ENCODE peak calls at places on chromosomes 1 and 21, in six cellular contexts. One of them, this sample, is unnamed.

GRCh38 chr1:147567594-147568381 is 26.5 kb downstream of the BCL9 start:
- DNase-seq in upper lobe of left lung: no peak
- DNase-seq in stomach: peak; percentile 71
- DNase-seq in esophagus muscularis mucosa: no peak
- DNase-seq in K562: no peak
- DNase-seq in GM23338: peak; percentile 86
- DNase-seq in this sample: peak; percentile 25

GRCh38 chr1:155744711-155745283 is 55.9 kb downstream of the DAP3 start:
- DNase-seq in K562: no peak
- DNase-seq in stomach: no peak
- DNase-seq in esophagus muscularis mucosa: no peak
- DNase-seq in upper lobe of left lung: no peak
- DNase-seq in GM23338: no peak
- DNase-seq in this sample: no peak

GRCh38 chr1:17272641-17273040 is 23.7 kb downstream of the PADI3 start:
- DNase-seq in esophagus muscularis mucosa: no peak
- DNase-seq in GM23338: no peak
- DNase-seq in upper lobe of left lung: no peak
- DNase-seq in stomach: no peak
- DNase-seq in K562: no peak
- DNase-seq in this sample: peak; percentile 76

GRCh38 chr21:41631564-41632461 is 123.9 kb upstream of the TMPRSS2 start:
- DNase-seq in esophagus muscularis mucosa: no peak
- DNase-seq in K562: no peak
- DNase-seq in upper lobe of left lung: no peak
- DNase-seq in GM23338: no peak
- DNase-seq in stomach: peak; percentile 70
- DNase-seq in this sample: peak; percentile 83

GRCh38 chr21:25171438-25171837 is 435.8 kb downstream of the MRPL39 start:
- DNase-seq in K562: no peak
- DNase-seq in GM23338: no peak
- DNase-seq in upper lobe of left lung: no peak
- DNase-seq in stomach: no peak
- DNase-seq in esophagus muscularis mucosa: no peak
- DNase-seq in this sample: no peak

GRCh38 chr1:83704350-83704749 is 294.6 kb downstream of the TTLL7 start:
- DNase-seq in upper lobe of left lung: no peak
- DNase-seq in K562: no peak
- DNase-seq in stomach: no peak
- DNase-seq in esophagus muscularis mucosa: no peak
- DNase-seq in GM23338: peak; percentile 58
- DNase-seq in this sample: no peak

GRCh38 chr21:38859852-38860251 is 54.1 kb downstream of the ETS2 start:
- DNase-seq in stomach: no peak
- DNase-seq in K562: no peak
- DNase-seq in GM23338: no peak
- DNase-seq in upper lobe of left lung: no peak
- DNase-seq in esophagus muscularis mucosa: peak; percentile 42
- DNase-seq in this sample: no peak

GRCh38 chr1:16143566-16144324 is 12.1 kb downstream of the EPHA2 start:
- DNase-seq in upper lobe of left lung: peak; percentile 86
- DNase-seq in stomach: peak; percentile 90
- DNase-seq in K562: peak; percentile 96
- DNase-seq in GM23338: no peak
- DNase-seq in esophagus muscularis mucosa: no peak
- DNase-seq in this sample: peak; percentile 80

GRCh38 chr1:170063109-170063826 is 11.2 kb downstream of the KIFAP3 start:
- DNase-seq in esophagus muscularis mucosa: no peak
- DNase-seq in upper lobe of left lung: no peak
- DNase-seq in GM23338: no peak
- DNase-seq in K562: no peak
- DNase-seq in stomach: no peak
- DNase-seq in this sample: no peak

GRCh38 chr1:213070399-213070798 is 19.4 kb downstream of the RPS6KC1 start:
- DNase-seq in K562: no peak
- DNase-seq in upper lobe of left lung: no peak
- DNase-seq in esophagus muscularis mucosa: no peak
- DNase-seq in stomach: peak; percentile 46
- DNase-seq in GM23338: no peak
- DNase-seq in this sample: no peak

GRCh38 chr1:199073166-199073565 is 434.3 kb downstream of the PTPRC start:
- DNase-seq in stomach: no peak
- DNase-seq in K562: no peak
- DNase-seq in esophagus muscularis mucosa: no peak
- DNase-seq in GM23338: no peak
- DNase-seq in upper lobe of left lung: no peak
- DNase-seq in this sample: no peak

GRCh38 chr1:16067127-16067768 is 6.2 kb downstream of the FAM131C start:
- DNase-seq in stomach: peak; percentile 57
- DNase-seq in K562: peak; percentile 58
- DNase-seq in GM23338: peak; percentile 71
- DNase-seq in upper lobe of left lung: no peak
- DNase-seq in esophagus muscularis mucosa: no peak
- DNase-seq in this sample: peak; percentile 49

GRCh38 chr1:2279210-2279639 is 51.1 kb downstream of the SKI start:
- DNase-seq in K562: no peak
- DNase-seq in GM23338: peak; percentile 99
- DNase-seq in upper lobe of left lung: peak; percentile 82
- DNase-seq in esophagus muscularis mucosa: no peak
- DNase-seq in stomach: no peak
- DNase-seq in this sample: no peak

GRCh38 chr1:156583821-156584622 is 4.5 kb downstream of the TTC24 start:
- DNase-seq in GM23338: peak; percentile 97
- DNase-seq in stomach: peak; percentile 85
- DNase-seq in esophagus muscularis mucosa: no peak
- DNase-seq in upper lobe of left lung: no peak
- DNase-seq in K562: peak; percentile 83
- DNase-seq in this sample: peak; percentile 86

GRCh38 chr1:113917400-113918082 is 11.6 kb upstream of the HIPK1 start:
- DNase-seq in K562: no peak
- DNase-seq in GM23338: no peak
- DNase-seq in esophagus muscularis mucosa: no peak
- DNase-seq in stomach: no peak
- DNase-seq in upper lobe of left lung: no peak
- DNase-seq in this sample: no peak

GRCh38 chr1:17485280-17485679 is 45.8 kb upstream of the RCC2 start:
- DNase-seq in esophagus muscularis mucosa: no peak
- DNase-seq in K562: no peak
- DNase-seq in GM23338: peak; percentile 77
- DNase-seq in upper lobe of left lung: no peak
- DNase-seq in stomach: peak; percentile 27
- DNase-seq in this sample: no peak

GRCh38 chr1:219555802-219556201 is 57.1 kb downstream of the ZC3H11B start:
- DNase-seq in GM23338: no peak
- DNase-seq in stomach: no peak
- DNase-seq in upper lobe of left lung: no peak
- DNase-seq in esophagus muscularis mucosa: no peak
- DNase-seq in K562: no peak
- DNase-seq in this sample: no peak

GRCh38 chr1:247535402-247535801 is 838 bp downstream of the OR2C3 start:
- DNase-seq in GM23338: no peak
- DNase-seq in upper lobe of left lung: no peak
- DNase-seq in stomach: no peak
- DNase-seq in esophagus muscularis mucosa: no peak
- DNase-seq in K562: no peak
- DNase-seq in this sample: no peak

GRCh38 chr1:178540646-178541045 is 27.7 kb downstream of the TEX35 start:
- DNase-seq in upper lobe of left lung: no peak
- DNase-seq in stomach: no peak
- DNase-seq in K562: no peak
- DNase-seq in esophagus muscularis mucosa: no peak
- DNase-seq in GM23338: no peak
- DNase-seq in this sample: no peak

GRCh38 chr1:15584489-15585363 is at the start of gene AGMAT:
- DNase-seq in upper lobe of left lung: peak; percentile 90
- DNase-seq in esophagus muscularis mucosa: no peak
- DNase-seq in GM23338: peak; percentile 95
- DNase-seq in stomach: peak; percentile 43
- DNase-seq in K562: no peak
- DNase-seq in this sample: peak; percentile 65

GRCh38 chr1:208848854-208849253 is 604.7 kb upstream of the PLXNA2 start:
- DNase-seq in stomach: no peak
- DNase-seq in GM23338: no peak
- DNase-seq in K562: no peak
- DNase-seq in upper lobe of left lung: no peak
- DNase-seq in esophagus muscularis mucosa: no peak
- DNase-seq in this sample: no peak

DNA sequence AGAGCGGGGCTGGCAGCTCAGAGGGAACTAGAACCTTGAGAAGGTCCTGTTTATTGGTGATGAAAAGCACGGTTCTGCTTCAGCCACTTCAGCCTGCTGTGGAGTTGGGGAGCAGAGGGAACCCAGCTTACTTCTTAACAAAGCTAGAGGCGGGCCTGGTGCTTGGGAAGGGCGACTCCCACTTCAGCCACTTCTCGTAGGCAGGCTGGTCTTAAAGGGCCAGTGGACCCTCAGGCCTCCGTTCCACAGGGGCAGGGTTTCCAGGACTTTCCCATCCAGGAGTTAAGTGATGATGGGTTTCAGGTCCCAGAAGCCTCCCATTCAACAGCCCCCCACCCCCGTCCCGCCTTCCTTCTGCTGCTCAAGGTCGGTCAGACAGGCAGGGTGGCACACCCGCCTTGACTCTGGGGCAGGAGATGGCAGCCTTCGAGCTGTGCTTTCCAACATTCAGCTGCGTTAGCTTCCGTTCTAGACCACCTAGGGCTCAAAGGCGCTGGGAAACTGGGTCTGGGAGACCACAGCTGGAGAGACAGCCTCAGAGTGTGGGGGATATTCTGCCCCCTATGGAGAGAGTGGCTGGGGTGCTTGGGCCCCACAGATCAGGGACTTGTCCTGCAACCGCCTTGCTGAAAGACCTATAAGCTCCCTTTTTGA is 3.4 kb downstream of the RUNX3 start:
- DNase-seq in upper lobe of left lung: no peak
- DNase-seq in stomach: no peak
- DNase-seq in esophagus muscularis mucosa: no peak
- DNase-seq in GM23338: peak; percentile 75
- DNase-seq in K562: no peak
- DNase-seq in this sample: no peak
- TF ChIP-seq CTCF in upper lobe of left lung: no peak
- TF ChIP-seq CTCF in stomach: no peak
- TF ChIP-seq CTCF in esophagus muscularis mucosa: no peak
- TF ChIP-seq CTCF in GM23338: no peak
- TF ChIP-seq CTCF in K562: no peak
- TF ChIP-seq CTCF in this sample: no peak

GRCh38 chr1:81801032-81801833 is 499 bp downstream of the ADGRL2 start:
- DNase-seq in upper lobe of left lung: peak; percentile 88
- DNase-seq in K562: no peak
- DNase-seq in esophagus muscularis mucosa: peak; percentile 93
- DNase-seq in GM23338: peak; percentile 93
- DNase-seq in stomach: peak; percentile 68
- DNase-seq in this sample: peak; percentile 60
- TF ChIP-seq POLR2AphosphoS5 in upper lobe of left lung: peak; percentile 44
- TF ChIP-seq POLR2AphosphoS5 in K562: no peak
- TF ChIP-seq POLR2AphosphoS5 in esophagus muscularis mucosa: peak; percentile 89
- TF ChIP-seq POLR2AphosphoS5 in GM23338: peak; percentile 66
- TF ChIP-seq POLR2AphosphoS5 in stomach: peak; percentile 47
- TF ChIP-seq POLR2AphosphoS5 in this sample: peak; percentile 61

GRCh38 chr1:167088746-167089417 is 1.3 kb downstream of the GPA33 start:
- DNase-seq in esophagus muscularis mucosa: no peak
- DNase-seq in GM23338: no peak
- DNase-seq in upper lobe of left lung: no peak
- DNase-seq in K562: no peak
- DNase-seq in stomach: no peak
- DNase-seq in this sample: no peak
- H3K4me1 ChIP-seq in esophagus muscularis mucosa: no peaks in the 10 kb centered on the region
- H3K4me1 ChIP-seq in GM23338: no peaks in the 10 kb centered on the region
- H3K4me1 ChIP-seq in upper lobe of left lung: peaks cover 5% of the 10 kb centered on the region
- H3K4me1 ChIP-seq in K562: no peaks in the 10 kb centered on the region
- H3K4me1 ChIP-seq in stomach: no peaks in the 10 kb centered on the region
- H3K4me1 ChIP-seq in this sample: peaks cover 42% of the 10 kb centered on the region

DNA sequence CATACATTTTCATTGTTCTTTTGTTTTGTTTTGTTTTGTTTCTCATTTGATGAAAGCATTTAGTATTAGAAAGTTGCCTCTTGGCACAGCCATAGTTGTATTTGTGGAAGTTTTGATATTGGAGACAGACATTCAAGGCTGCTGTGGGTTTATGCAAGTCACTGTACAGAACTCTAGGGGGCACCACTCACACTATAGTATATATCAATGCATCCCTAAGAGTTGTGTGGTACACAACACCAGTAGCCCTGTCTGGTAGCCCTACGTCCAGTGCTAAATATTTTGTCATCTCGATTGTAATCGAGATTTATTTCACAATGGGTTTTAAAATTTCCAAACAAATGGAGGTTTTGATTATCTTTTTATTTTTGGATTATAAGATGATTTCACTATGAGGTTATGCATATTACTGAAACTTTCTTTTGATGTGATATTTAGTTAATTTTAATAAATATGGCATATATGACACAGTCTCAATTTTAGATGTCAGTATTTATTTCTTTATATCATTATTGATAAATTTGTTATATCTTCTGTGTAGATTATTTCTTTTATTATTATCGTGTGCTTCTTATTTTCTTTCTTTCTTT is 112.2 kb downstream of the NR5A2 start:
- DNase-seq in esophagus muscularis mucosa: no peak
- DNase-seq in stomach: no peak
- DNase-seq in GM23338: peak; percentile 78
- DNase-seq in upper lobe of left lung: no peak
- DNase-seq in K562: peak; percentile 56
- DNase-seq in this sample: no peak
- TF ChIP-seq CTCF in esophagus muscularis mucosa: peak; percentile 38
- TF ChIP-seq CTCF in stomach: peak; percentile 23
- TF ChIP-seq CTCF in GM23338: peak; percentile 92
- TF ChIP-seq CTCF in upper lobe of left lung: peak; percentile 57
- TF ChIP-seq CTCF in K562: peak; percentile 83
- TF ChIP-seq CTCF in this sample: peak; percentile 40

GRCh38 chr1:164707868-164708331 is 148.9 kb downstream of the PBX1 start:
- DNase-seq in upper lobe of left lung: no peak
- DNase-seq in K562: no peak
- DNase-seq in esophagus muscularis mucosa: no peak
- DNase-seq in GM23338: no peak
- DNase-seq in stomach: peak; percentile 29
- DNase-seq in this sample: no peak
- TF ChIP-seq POLR2AphosphoS5 in upper lobe of left lung: no peak
- TF ChIP-seq POLR2AphosphoS5 in K562: no peak
- TF ChIP-seq POLR2AphosphoS5 in esophagus muscularis mucosa: peak; percentile 42
- TF ChIP-seq POLR2AphosphoS5 in GM23338: no peak
- TF ChIP-seq POLR2AphosphoS5 in stomach: no peak
- TF ChIP-seq POLR2AphosphoS5 in this sample: no peak

This sample was measured in transverse colon.